ENCODE peak calls at places on chromosome 21, in six cellular contexts. One of them, this sample, is unnamed.

GRCh38 chr21:45318556-45319341 is 31.1 kb upstream of the POFUT2 start:
- DNase-seq in GM03348: no peak
- DNase-seq in fibroblast of lung: peak; percentile 83
- DNase-seq in central memory CD4-positive, alpha-beta T cell: no peak
- DNase-seq in stimulated activated CD4-positive, alpha-beta T cell treated with anti-CD3 and anti-CD28 coated beads, Interleukin-1b, Interleukin-23, amount 100 ng/mL, for 24 hours: no peak
- DNase-seq in NB4: no peak
- DNase-seq in this sample: no peak

GRCh38 chr21:46050651-46051378 is 47.1 kb upstream of the COL6A2 start:
- DNase-seq in fibroblast of lung: no peak
- DNase-seq in central memory CD4-positive, alpha-beta T cell: no peak
- DNase-seq in stimulated activated CD4-positive, alpha-beta T cell treated with anti-CD3 and anti-CD28 coated beads, Interleukin-1b, Interleukin-23, amount 100 ng/mL, for 24 hours: no peak
- DNase-seq in GM03348: no peak
- DNase-seq in NB4: no peak
- DNase-seq in this sample: peak; percentile 39

GRCh38 chr21:35266546-35266945 is 217.4 kb upstream of the RUNX1 start:
- DNase-seq in GM03348: no peak
- DNase-seq in central memory CD4-positive, alpha-beta T cell: no peak
- DNase-seq in stimulated activated CD4-positive, alpha-beta T cell treated with anti-CD3 and anti-CD28 coated beads, Interleukin-1b, Interleukin-23, amount 100 ng/mL, for 24 hours: no peak
- DNase-seq in NB4: no peak
- DNase-seq in fibroblast of lung: no peak
- DNase-seq in this sample: no peak

GRCh38 chr21:32844653-32845443 is 73.3 kb upstream of the PAXBP1 start:
- DNase-seq in stimulated activated CD4-positive, alpha-beta T cell treated with anti-CD3 and anti-CD28 coated beads, Interleukin-1b, Interleukin-23, amount 100 ng/mL, for 24 hours: no peak
- DNase-seq in central memory CD4-positive, alpha-beta T cell: no peak
- DNase-seq in fibroblast of lung: peak; percentile 48
- DNase-seq in GM03348: peak; percentile 76
- DNase-seq in NB4: peak; percentile 83
- DNase-seq in this sample: no peak

GRCh38 chr21:16597768-16598167 is 868.0 kb downstream of the USP25 start:
- DNase-seq in NB4: no peak
- DNase-seq in fibroblast of lung: no peak
- DNase-seq in GM03348: no peak
- DNase-seq in stimulated activated CD4-positive, alpha-beta T cell treated with anti-CD3 and anti-CD28 coated beads, Interleukin-1b, Interleukin-23, amount 100 ng/mL, for 24 hours: no peak
- DNase-seq in central memory CD4-positive, alpha-beta T cell: no peak
- DNase-seq in this sample: no peak

GRCh38 chr21:40719615-40720014 is 127.3 kb downstream of the DSCAM start:
- DNase-seq in GM03348: no peak
- DNase-seq in stimulated activated CD4-positive, alpha-beta T cell treated with anti-CD3 and anti-CD28 coated beads, Interleukin-1b, Interleukin-23, amount 100 ng/mL, for 24 hours: no peak
- DNase-seq in fibroblast of lung: no peak
- DNase-seq in NB4: no peak
- DNase-seq in central memory CD4-positive, alpha-beta T cell: no peak
- DNase-seq in this sample: no peak

GRCh38 chr21:45137612-45137937 is 63.2 kb downstream of the ADARB1 start:
- DNase-seq in stimulated activated CD4-positive, alpha-beta T cell treated with anti-CD3 and anti-CD28 coated beads, Interleukin-1b, Interleukin-23, amount 100 ng/mL, for 24 hours: no peak
- DNase-seq in fibroblast of lung: no peak
- DNase-seq in NB4: no peak
- DNase-seq in central memory CD4-positive, alpha-beta T cell: no peak
- DNase-seq in GM03348: no peak
- DNase-seq in this sample: no peak

GRCh38 chr21:36756527-36756926 is 57.6 kb downstream of the SIM2 start:
- DNase-seq in central memory CD4-positive, alpha-beta T cell: no peak
- DNase-seq in stimulated activated CD4-positive, alpha-beta T cell treated with anti-CD3 and anti-CD28 coated beads, Interleukin-1b, Interleukin-23, amount 100 ng/mL, for 24 hours: no peak
- DNase-seq in NB4: no peak
- DNase-seq in GM03348: no peak
- DNase-seq in fibroblast of lung: no peak
- DNase-seq in this sample: no peak